ENCODE peak calls at places on chromosomes 13 and 19, in eight cellular contexts. U is neural progenitor cell; Z is testis; Q is K562; F is IMR-90; N is colonic mucosa; P is CD8-positive, alpha-beta T cell; T is mammary epithelial cell. G is an unnamed sample.

GRCh38 chr13:24995225-24995804 is 100.6 kb upstream of the PABPC3 start:
- DNase-seq in U (peak; percentile 89), Z (peak; percentile 77), Q (peak; percentile 81), F (peak; percentile 82), N (peak; percentile 69), P (peak; percentile 57), T (peak; percentile 66), G (peak; percentile 77)

GRCh38 chr13:75635101-75635620 is 969 bp upstream of the LMO7 start:
- DNase-seq in U (no peak), Z (no peak), Q (no peak), F (no peak), N (no peak), P (no peak), T (no peak), G (no peak)

GRCh38 chr13:51541809-51542258 is 42.4 kb upstream of the WDFY2 start:
- DNase-seq in U (no peak), Z (no peak), Q (peak; percentile 48), F (no peak), N (peak; percentile 28), P (no peak), T (no peak), G (peak; percentile 26)

GRCh38 chr19:56091066-56091490 is 30.0 kb downstream of the ZNF787 start:
- DNase-seq in U (no peak), Z (no peak), Q (no peak), F (peak; percentile 61), N (no peak), P (no peak), T (peak; percentile 90), G (no peak)

GRCh38 chr19:2603320-2603719 is 99.2 kb downstream of the GNG7 start:
- DNase-seq in U (peak; percentile 58), Z (peak; percentile 66), Q (no peak), F (no peak), N (no peak), P (no peak), T (no peak), G (no peak)

GRCh38 chr19:12840091-12841079 is 2.1 kb downstream of the MAST1 start:
- DNase-seq in U (peak; percentile 98), Z (peak; percentile 82), Q (peak; percentile 97), F (peak; percentile 63), N (peak; percentile 91), P (no peak), T (peak; percentile 84), G (peak; percentile 75)

GRCh38 chr19:15108145-15108844 is 1.1 kb downstream of the SYDE1 start:
- DNase-seq in U (peak; percentile 36), Z (no peak), Q (no peak), F (no peak), N (no peak), P (no peak), T (no peak), G (peak; percentile 52)

GRCh38 chr13:90105276-90105675 is 1242.2 kb upstream of the MIR17HG start:
- DNase-seq in U (no peak), Z (no peak), Q (no peak), F (no peak), N (no peak), P (no peak), T (peak; percentile 75), G (no peak)

GRCh38 chr13:72808917-72809500 is 27.1 kb downstream of the PIBF1 start:
- DNase-seq in U (peak; percentile 9), Z (no peak), Q (peak; percentile 12), F (peak; percentile 6), N (no peak), P (no peak), T (peak; percentile 5), G (no peak)

GRCh38 chr13:44068737-44069136 is 189.0 kb downstream of the LACC1 start:
- DNase-seq in U (no peak), Z (no peak), Q (no peak), F (peak; percentile 86), N (no peak), P (no peak), T (peak; percentile 73), G (peak; percentile 9)

GRCh38 chr13:24050292-24050711 is 110.2 kb upstream of the SPATA13 start:
- DNase-seq in U (no peak), Z (peak; percentile 42), Q (no peak), F (peak; percentile 86), N (no peak), P (no peak), T (peak; percentile 50), G (peak; percentile 70)

GRCh38 chr19:29596885-29597525 is 9.1 kb upstream of the POP4 start:
- DNase-seq in U (peak; percentile 59), Z (no peak), Q (peak; percentile 45), F (peak; percentile 40), N (no peak), P (no peak), T (no peak), G (peak; percentile 36)

GRCh38 chr19:10694706-10695105 is 6.5 kb upstream of the QTRT1 start:
- DNase-seq in U (no peak), Z (no peak), Q (no peak), F (no peak), N (no peak), P (no peak), T (no peak), G (no peak)

GRCh38 chr19:35742121-35742724 is at the start of gene IGFLR1:
- DNase-seq in U (no peak), Z (no peak), Q (no peak), F (no peak), N (peak; percentile 53), P (peak; percentile 70), T (no peak), G (no peak)

GRCh38 chr13:91362908-91363307 is 15.4 kb downstream of the MIR17HG start:
- DNase-seq in U (no peak), Z (no peak), Q (no peak), F (no peak), N (no peak), P (no peak), T (no peak), G (no peak)

GRCh38 chr13:48564046-48564445 is 31.2 kb upstream of the RCBTB2 start:
- DNase-seq in U (no peak), Z (no peak), Q (no peak), F (peak; percentile 51), N (no peak), P (no peak), T (no peak), G (no peak)

GRCh38 chr19:6754653-6755463 is 12.4 kb downstream of the SH2D3A start:
- DNase-seq in U (no peak), Z (no peak), Q (no peak), F (no peak), N (no peak), P (no peak), T (no peak), G (no peak)

GRCh38 chr13:94192576-94192975 is 286.9 kb downstream of the DCT start:
- DNase-seq in U (peak; percentile 67), Z (peak; percentile 47), Q (peak; percentile 1), F (peak; percentile 26), N (no peak), P (no peak), T (peak; percentile 12), G (peak; percentile 60)

GRCh38 chr13:114140909-114141255 is 8.5 kb upstream of the RASA3 start:
- DNase-seq in U (no peak), Z (no peak), Q (no peak), F (no peak), N (no peak), P (peak; percentile 68), T (no peak), G (no peak)

GRCh38 chr13:51221674-51222509 is at the start of gene FAM124A:
- DNase-seq in U (peak; percentile 91), Z (no peak), Q (peak; percentile 29), F (peak; percentile 4), N (peak; percentile 38), P (no peak), T (no peak), G (peak; percentile 62)

DNA sequence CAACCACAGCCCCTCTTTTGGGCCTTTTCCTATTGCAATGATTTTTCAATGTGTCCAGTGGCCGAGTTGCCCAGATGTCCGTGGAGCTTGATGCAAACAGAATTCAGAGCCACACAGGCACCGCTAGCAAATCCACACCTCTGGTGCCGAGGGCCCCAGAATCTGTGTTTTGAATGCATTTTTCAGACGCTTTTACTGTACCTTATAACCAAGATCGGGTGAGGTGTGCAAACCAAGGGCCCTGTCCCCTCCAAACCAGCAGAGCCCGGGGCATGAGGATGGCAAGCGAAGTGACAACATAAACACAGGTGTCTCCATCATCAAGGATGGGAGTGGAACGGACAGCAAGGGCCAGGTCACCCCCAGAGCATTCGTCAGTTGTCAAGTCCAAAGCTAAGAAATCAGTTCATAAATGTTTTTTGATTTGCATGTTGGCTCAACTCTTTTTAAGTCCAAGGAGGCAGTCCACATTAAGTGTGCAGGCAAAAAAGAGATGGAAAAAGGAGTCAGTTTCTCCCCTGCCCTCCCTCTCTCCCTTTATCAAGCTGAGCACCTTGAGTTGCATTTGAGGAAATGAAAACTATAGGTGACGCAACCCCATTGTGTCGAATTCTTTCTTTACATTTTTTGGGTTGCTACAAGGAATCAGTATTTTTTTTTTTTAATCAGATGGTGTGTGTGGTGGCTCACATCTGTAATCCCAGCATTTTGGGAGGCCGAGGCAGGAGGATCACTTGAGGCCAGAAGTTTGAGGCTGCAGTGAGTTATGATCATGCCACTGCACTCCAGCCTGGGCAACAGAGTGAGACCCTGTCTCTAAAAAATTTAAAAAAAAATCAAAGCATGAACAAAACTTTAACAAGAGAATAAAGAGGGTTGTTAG is 2.9 kb downstream of the CCDC8 start:
- DNase-seq in U (no peak), Z (no peak), Q (no peak), F (no peak), N (no peak), P (no peak), T (no peak), G (no peak)
- H3K4me3 ChIP-seq in U (no peak overlapping the region), Z (peak overlapping the region; percentile 73), Q (no peak overlapping the region), F (no peak overlapping the region), N (no peak overlapping the region), P (no peak overlapping the region), T (peak overlapping the region; percentile 87), G (no peak overlapping the region)

DNA sequence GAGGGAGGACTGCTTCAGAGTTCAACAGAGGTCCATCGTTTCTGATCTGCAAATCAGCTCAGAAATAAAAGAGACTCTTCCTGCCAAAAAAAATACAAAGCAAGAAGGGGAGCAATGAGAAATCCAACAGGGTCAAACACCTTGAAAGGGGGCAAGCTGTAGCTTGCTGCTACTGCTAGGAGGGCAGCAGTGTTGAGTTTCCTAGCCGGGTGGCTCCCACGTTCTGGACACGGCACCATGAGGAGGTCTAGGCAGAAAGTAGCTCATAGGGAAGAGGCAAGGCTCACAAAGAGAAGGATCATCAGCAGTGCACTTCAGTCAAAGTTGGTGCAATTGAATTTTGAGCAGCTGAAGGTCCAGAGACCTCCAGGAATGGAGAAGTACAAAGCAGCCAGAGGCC is 75.3 kb downstream of the FOXO1 start:
- DNase-seq in U (no peak), Z (no peak), Q (no peak), F (no peak), N (no peak), P (no peak), T (no peak), G (peak; percentile 82)
- H3K27ac ChIP-seq in U (no peak overlapping the region), Z (no peak overlapping the region), Q (no peak overlapping the region), F (no peak overlapping the region), N (no peak overlapping the region), P (no peak overlapping the region), T (no peak overlapping the region), G (peak overlapping the region; percentile 96)

GRCh38 chr19:43976732-43977131 is 7.3 kb upstream of the ZNF155 start:
- DNase-seq in U (no peak), Z (no peak), Q (no peak), F (no peak), N (no peak), P (no peak), T (no peak), G (no peak)
- H3K9me3 ChIP-seq in U (peaks cover 58% of the 10 kb centered on the region), Z (no peaks in the 10 kb centered on the region), Q (no peaks in the 10 kb centered on the region), F (peaks cover 18% of the 10 kb centered on the region), N (no peaks in the 10 kb centered on the region), P (no peaks in the 10 kb centered on the region), T (peaks cover 21% of the 10 kb centered on the region), G (no peaks in the 10 kb centered on the region)

GRCh38 chr19:49801966-49802661 is 11.0 kb downstream of the FUZ start:
- DNase-seq in U (peak; percentile 84), Z (peak; percentile 97), Q (peak; percentile 64), F (peak; percentile 86), N (peak; percentile 79), P (no peak), T (no peak), G (peak; percentile 55)
- H3K4me3 ChIP-seq in U (peak overlapping the region; percentile 37), Z (peak overlapping the region; percentile 48), Q (no peak overlapping the region), F (peak overlapping the region; percentile 48), N (peak overlapping the region; percentile 19), P (no peak overlapping the region), T (no peak overlapping the region), G (no peak overlapping the region)